ENCODE peak calls at places on chromosomes 1 and 21, in six cellular contexts. One of them, this sample, is unnamed.

GRCh38 chr1:21277178-21277577 is 13.1 kb downstream of the ECE1 start:
- DNase-seq in GM23338: no peak
- DNase-seq in WTC11: no peak
- DNase-seq in K562: no peak
- DNase-seq in GM12878: no peak
- DNase-seq in HepG2: no peak
- DNase-seq in this sample: no peak

GRCh38 chr1:2493218-2493617 is 17.1 kb downstream of the PLCH2 start:
- DNase-seq in GM23338: no peak
- DNase-seq in WTC11: no peak
- DNase-seq in K562: no peak
- DNase-seq in GM12878: no peak
- DNase-seq in HepG2: no peak
- DNase-seq in this sample: no peak

GRCh38 chr1:77232829-77233228 is 13.6 kb upstream of the PIGK start:
- DNase-seq in GM23338: no peak
- DNase-seq in WTC11: no peak
- DNase-seq in K562: no peak
- DNase-seq in GM12878: no peak
- DNase-seq in HepG2: no peak
- DNase-seq in this sample: no peak

GRCh38 chr1:24020032-24020431 is 39.9 kb upstream of the SRSF10 start:
- DNase-seq in GM23338: no peak
- DNase-seq in WTC11: no peak
- DNase-seq in K562: no peak
- DNase-seq in GM12878: no peak
- DNase-seq in HepG2: no peak
- DNase-seq in this sample: no peak

GRCh38 chr1:10941891-10942541 is 70.4 kb upstream of the TARDBP start:
- DNase-seq in GM23338: peak; percentile 83
- DNase-seq in WTC11: peak; percentile 86
- DNase-seq in K562: peak; percentile 92
- DNase-seq in GM12878: no peak
- DNase-seq in HepG2: no peak
- DNase-seq in this sample: no peak

GRCh38 chr1:223102797-223103533 is 40.1 kb downstream of the TLR5 start:
- DNase-seq in GM23338: no peak
- DNase-seq in WTC11: no peak
- DNase-seq in K562: no peak
- DNase-seq in GM12878: no peak
- DNase-seq in HepG2: no peak
- DNase-seq in this sample: no peak

GRCh38 chr1:215473943-215474342 is 93.2 kb upstream of the KCTD3 start:
- DNase-seq in GM23338: peak; percentile 8
- DNase-seq in WTC11: no peak
- DNase-seq in K562: no peak
- DNase-seq in GM12878: no peak
- DNase-seq in HepG2: no peak
- DNase-seq in this sample: no peak

GRCh38 chr1:40824591-40825429 is 37.4 kb downstream of the CITED4 start:
- DNase-seq in GM23338: peak; percentile 70
- DNase-seq in WTC11: no peak
- DNase-seq in K562: no peak
- DNase-seq in GM12878: no peak
- DNase-seq in HepG2: peak; percentile 88
- DNase-seq in this sample: no peak

GRCh38 chr1:98086156-98086555 is 165.3 kb upstream of the DPYD start:
- DNase-seq in GM23338: no peak
- DNase-seq in WTC11: no peak
- DNase-seq in K562: no peak
- DNase-seq in GM12878: no peak
- DNase-seq in HepG2: no peak
- DNase-seq in this sample: no peak
- TF ChIP-seq CREB1 in GM23338: no peak
- TF ChIP-seq CREB1 in WTC11: no peak
- TF ChIP-seq CREB1 in K562: no peak
- TF ChIP-seq CREB1 in GM12878: no peak
- TF ChIP-seq CREB1 in HepG2: no peak
- TF ChIP-seq CREB1 in this sample: no peak

GRCh38 chr1:156749429-156750118 is 1.9 kb downstream of the HDGF start:
- DNase-seq in GM23338: no peak
- DNase-seq in WTC11: no peak
- DNase-seq in K562: no peak
- DNase-seq in GM12878: no peak
- DNase-seq in HepG2: peak; percentile 41
- DNase-seq in this sample: no peak
- TF ChIP-seq CREB1 in GM23338: no peak
- TF ChIP-seq CREB1 in WTC11: no peak
- TF ChIP-seq CREB1 in K562: no peak
- TF ChIP-seq CREB1 in GM12878: no peak
- TF ChIP-seq CREB1 in HepG2: no peak
- TF ChIP-seq CREB1 in this sample: no peak

GRCh38 chr1:111735858-111736544 is 3.2 kb downstream of the INKA2 start:
- DNase-seq in GM23338: peak; percentile 79
- DNase-seq in WTC11: peak; percentile 40
- DNase-seq in K562: no peak
- DNase-seq in GM12878: no peak
- DNase-seq in HepG2: no peak
- DNase-seq in this sample: no peak

GRCh38 chr1:111735321-111735720 is 3.9 kb downstream of the INKA2 start:
- DNase-seq in GM23338: no peak
- DNase-seq in WTC11: no peak
- DNase-seq in K562: no peak
- DNase-seq in GM12878: no peak
- DNase-seq in HepG2: no peak
- DNase-seq in this sample: no peak

GRCh38 chr1:111738133-111738435 is 1.1 kb downstream of the INKA2 start:
- DNase-seq in GM23338: no peak
- DNase-seq in WTC11: no peak
- DNase-seq in K562: no peak
- DNase-seq in GM12878: no peak
- DNase-seq in HepG2: no peak
- DNase-seq in this sample: no peak

GRCh38 chr1:111737216-111738132 is 1.7 kb downstream of the INKA2 start:
- DNase-seq in GM23338: no peak
- DNase-seq in WTC11: no peak
- DNase-seq in K562: no peak
- DNase-seq in GM12878: no peak
- DNase-seq in HepG2: no peak
- DNase-seq in this sample: no peak

GRCh38 chr1:111736548-111737215 is 2.5 kb downstream of the INKA2 start:
- DNase-seq in GM23338: no peak
- DNase-seq in WTC11: no peak
- DNase-seq in K562: no peak
- DNase-seq in GM12878: no peak
- DNase-seq in HepG2: no peak
- DNase-seq in this sample: no peak
- TF ChIP-seq CREB1 in GM23338: no peak
- TF ChIP-seq CREB1 in WTC11: no peak
- TF ChIP-seq CREB1 in K562: no peak
- TF ChIP-seq CREB1 in GM12878: no peak
- TF ChIP-seq CREB1 in HepG2: no peak
- TF ChIP-seq CREB1 in this sample: no peak

GRCh38 chr1:243230914-243231313 is 24.2 kb downstream of the CEP170 start:
- DNase-seq in GM23338: peak; percentile 65
- DNase-seq in WTC11: no peak
- DNase-seq in K562: peak; percentile 45
- DNase-seq in GM12878: no peak
- DNase-seq in HepG2: peak; percentile 15
- DNase-seq in this sample: no peak
- TF ChIP-seq CREB1 in GM23338: peak; percentile 10
- TF ChIP-seq CREB1 in WTC11: no peak
- TF ChIP-seq CREB1 in K562: no peak
- TF ChIP-seq CREB1 in GM12878: no peak
- TF ChIP-seq CREB1 in HepG2: no peak
- TF ChIP-seq CREB1 in this sample: no peak

GRCh38 chr1:34186741-34187494 is 10.2 kb downstream of the C1orf94 start:
- DNase-seq in GM23338: no peak
- DNase-seq in WTC11: no peak
- DNase-seq in K562: no peak
- DNase-seq in GM12878: no peak
- DNase-seq in HepG2: no peak
- DNase-seq in this sample: no peak
- TF ChIP-seq CREB1 in GM23338: no peak
- TF ChIP-seq CREB1 in WTC11: no peak
- TF ChIP-seq CREB1 in K562: no peak
- TF ChIP-seq CREB1 in GM12878: no peak
- TF ChIP-seq CREB1 in HepG2: no peak
- TF ChIP-seq CREB1 in this sample: no peak

GRCh38 chr1:163436133-163436532 is 114.4 kb downstream of the NUF2 start:
- DNase-seq in GM23338: no peak
- DNase-seq in WTC11: no peak
- DNase-seq in K562: no peak
- DNase-seq in GM12878: no peak
- DNase-seq in HepG2: no peak
- DNase-seq in this sample: no peak
- TF ChIP-seq CREB1 in GM23338: no peak
- TF ChIP-seq CREB1 in WTC11: no peak
- TF ChIP-seq CREB1 in K562: no peak
- TF ChIP-seq CREB1 in GM12878: no peak
- TF ChIP-seq CREB1 in HepG2: no peak
- TF ChIP-seq CREB1 in this sample: no peak

GRCh38 chr1:109823543-109824348 is 60.0 kb upstream of the EPS8L3 start:
- DNase-seq in GM23338: no peak
- DNase-seq in WTC11: no peak
- DNase-seq in K562: peak; percentile 92
- DNase-seq in GM12878: no peak
- DNase-seq in HepG2: peak; percentile 78
- DNase-seq in this sample: no peak
- TF ChIP-seq CREB1 in GM23338: no peak
- TF ChIP-seq CREB1 in WTC11: no peak
- TF ChIP-seq CREB1 in K562: no peak
- TF ChIP-seq CREB1 in GM12878: no peak
- TF ChIP-seq CREB1 in HepG2: no peak
- TF ChIP-seq CREB1 in this sample: no peak

GRCh38 chr21:37915516-37915915 is 741 bp downstream of the KCNJ6 start:
- DNase-seq in GM23338: peak; percentile 37
- DNase-seq in WTC11: peak; percentile 43
- DNase-seq in K562: no peak
- DNase-seq in GM12878: no peak
- DNase-seq in HepG2: no peak
- DNase-seq in this sample: peak; percentile 65

GRCh38 chr21:37914211-37914900 is 1.9 kb downstream of the KCNJ6 start:
- DNase-seq in GM23338: peak; percentile 85
- DNase-seq in WTC11: peak; percentile 86
- DNase-seq in K562: peak; percentile 26
- DNase-seq in GM12878: no peak
- DNase-seq in HepG2: no peak
- DNase-seq in this sample: peak; percentile 91

GRCh38 chr21:37916795-37917142 is 512 bp upstream of the KCNJ6 start:
- DNase-seq in GM23338: peak; percentile 87
- DNase-seq in WTC11: peak; percentile 83
- DNase-seq in K562: peak; percentile 60
- DNase-seq in GM12878: no peak
- DNase-seq in HepG2: peak; percentile 3
- DNase-seq in this sample: peak; percentile 89

GRCh38 chr21:37915941-37916794 is at the start of gene KCNJ6:
- DNase-seq in GM23338: peak; percentile 94
- DNase-seq in WTC11: peak; percentile 87
- DNase-seq in K562: peak; percentile 46
- DNase-seq in GM12878: no peak
- DNase-seq in HepG2: no peak
- DNase-seq in this sample: no peak

GRCh38 chr21:37917612-37918011 is 1.4 kb upstream of the KCNJ6 start:
- DNase-seq in GM23338: no peak
- DNase-seq in WTC11: no peak
- DNase-seq in K562: no peak
- DNase-seq in GM12878: no peak
- DNase-seq in HepG2: no peak
- DNase-seq in this sample: no peak
- TF ChIP-seq CREB1 in GM23338: no peak
- TF ChIP-seq CREB1 in WTC11: no peak
- TF ChIP-seq CREB1 in K562: no peak
- TF ChIP-seq CREB1 in GM12878: no peak
- TF ChIP-seq CREB1 in HepG2: no peak
- TF ChIP-seq CREB1 in this sample: no peak

This sample was measured in H1.